ENCODE peak calls at places on chromosomes 2 and 18, in five cellular contexts. M is HFF-Myc, Z is cardiac muscle cell, T is esophagus squamous epithelium, J is H1. V is an unnamed sample.

GRCh38 chr2:50143822-50144575 is 887.9 kb downstream of the NRXN1 start:
- DNase-seq in M (peak; percentile 1), Z (peak; percentile 80), T (no peak), J (no peak), V (peak; percentile 25)

GRCh38 chr2:119126650-119127049 is 31.9 kb downstream of the C1QL2 start:
- DNase-seq in M (no peak), Z (peak; percentile 40), T (no peak), J (peak; percentile 90), V (no peak)

GRCh38 chr2:15732341-15733077 is 140.8 kb downstream of the DDX1 start:
- DNase-seq in M (no peak), Z (no peak), T (no peak), J (no peak), V (no peak)

GRCh38 chr2:73110622-73111299 is 2.0 kb downstream of the RAB11FIP5 start:
- DNase-seq in M (no peak), Z (no peak), T (no peak), J (no peak), V (peak; percentile 48)

GRCh38 chr18:31610841-31611240 is 19.2 kb downstream of the TTR start:
- DNase-seq in M (no peak), Z (peak; percentile 69), T (no peak), J (peak; percentile 57), V (peak; percentile 14)

GRCh38 chr2:23594079-23594494 is 209.1 kb downstream of the KLHL29 start:
- DNase-seq in M (peak; percentile 71), Z (no peak), T (no peak), J (no peak), V (no peak)

GRCh38 chr18:25826823-25827617 is 263.4 kb downstream of the SS18 start:
- DNase-seq in M (peak; percentile 32), Z (no peak), T (no peak), J (no peak), V (no peak)

GRCh38 chr2:196389670-196390069 is 218.3 kb upstream of the STK17B start:
- DNase-seq in M (no peak), Z (no peak), T (no peak), J (no peak), V (no peak)

GRCh38 chr2:145350011-145350410 is 830.1 kb upstream of the ZEB2 start:
- DNase-seq in M (no peak), Z (no peak), T (no peak), J (no peak), V (peak; percentile 67)

GRCh38 chr2:39216495-39217191 is 27.1 kb downstream of the CDKL4 start:
- DNase-seq in M (no peak), Z (no peak), T (no peak), J (no peak), V (no peak)

GRCh38 chr2:193371200-193371599 is 1176.5 kb upstream of the TMEFF2 start:
- DNase-seq in M (no peak), Z (no peak), T (no peak), J (no peak), V (no peak)

GRCh38 chr2:24539258-24539657 is 48.2 kb downstream of the NCOA1 start:
- DNase-seq in M (no peak), Z (no peak), T (no peak), J (no peak), V (no peak)

GRCh38 chr2:39141346-39142011 is 20.6 kb upstream of the SOS1 start:
- DNase-seq in M (no peak), Z (peak; percentile 34), T (no peak), J (no peak), V (peak; percentile 70)

DNA sequence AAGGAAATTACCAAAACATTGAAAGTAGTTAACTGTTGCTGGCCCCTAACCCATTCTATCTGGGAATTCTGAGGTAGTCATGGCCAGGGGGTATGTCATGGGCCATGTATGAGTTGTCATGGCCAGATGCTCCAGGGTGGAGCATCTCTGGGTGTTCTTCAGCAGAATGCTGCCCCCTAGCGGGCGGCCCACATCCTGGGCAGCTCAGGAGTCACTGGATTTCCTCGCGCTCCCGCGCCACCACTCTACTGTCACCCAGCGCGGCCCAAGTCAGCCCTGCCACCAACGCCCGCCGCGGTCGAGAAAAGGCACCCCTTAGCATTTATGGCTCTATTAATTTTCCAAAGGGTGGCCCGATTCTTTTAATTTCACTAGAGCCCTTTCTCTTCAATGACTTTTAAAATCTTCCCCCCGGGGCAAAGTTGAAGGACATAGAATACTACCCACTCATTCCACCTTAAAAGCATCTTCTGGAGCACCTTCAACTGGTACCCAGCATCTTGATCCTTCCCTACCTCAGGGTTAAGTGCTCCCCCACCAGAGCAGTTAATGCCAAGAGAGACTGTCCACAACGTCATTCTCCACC is 41.6 kb downstream of the PKDCC start:
- DNase-seq in M (no peak), Z (peak; percentile 75), T (peak; percentile 12), J (peak; percentile 92), V (peak; percentile 49)
- TF ChIP-seq CTCF in M (peak; percentile 58), Z (peak; percentile 57), T (peak; percentile 72), J (peak; percentile 90), V (peak; percentile 65)

DNA sequence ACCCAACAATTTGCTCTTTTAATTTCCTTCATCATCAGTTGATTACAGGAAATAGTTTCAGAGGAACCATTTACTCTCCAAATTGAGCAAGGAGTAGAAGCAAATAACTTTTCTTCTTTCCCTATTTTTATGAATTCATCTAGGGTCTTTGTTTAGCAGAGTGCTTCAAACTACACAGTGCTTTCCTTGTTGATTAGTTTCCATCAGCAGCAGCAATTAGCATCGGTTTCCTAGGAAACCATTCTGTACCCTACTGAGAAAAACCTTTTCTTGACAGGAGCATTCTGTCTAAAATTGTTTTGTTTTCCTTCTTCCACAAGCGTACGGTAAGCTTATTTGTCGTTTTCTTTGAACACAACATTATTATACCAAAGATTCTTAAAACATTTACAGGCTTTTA is 100.4 kb upstream of the UNC80 start:
- DNase-seq in M (no peak), Z (no peak), T (no peak), J (no peak), V (no peak)
- H3K4me3 ChIP-seq in M (no peak overlapping the region), Z (no peak overlapping the region), T (no peak overlapping the region), J (no peak overlapping the region), V (no peak overlapping the region)

GRCh38 chr18:9546468-9546867 is 67.9 kb downstream of the PPP4R1 start:
- DNase-seq in M (no peak), Z (no peak), T (no peak), J (no peak), V (no peak)

GRCh38 chr18:9547767-9548166 is 66.6 kb downstream of the PPP4R1 start:
- DNase-seq in M (no peak), Z (no peak), T (no peak), J (no peak), V (no peak)

GRCh38 chr18:9552189-9552588 is 62.2 kb downstream of the PPP4R1 start:
- DNase-seq in M (no peak), Z (no peak), T (no peak), J (no peak), V (peak; percentile 43)

GRCh38 chr18:9550413-9550812 is 63.9 kb downstream of the PPP4R1 start:
- DNase-seq in M (no peak), Z (no peak), T (no peak), J (no peak), V (no peak)

GRCh38 chr18:9549405-9549804 is 65.0 kb downstream of the PPP4R1 start:
- DNase-seq in M (no peak), Z (no peak), T (no peak), J (no peak), V (no peak)
- TF ChIP-seq CTCF in M (no peak), Z (no peak), T (no peak), J (no peak), V (no peak)

GRCh38 chr2:86825020-86825727 is 34.5 kb upstream of the CD8A start:
- DNase-seq in M (no peak), Z (no peak), T (no peak), J (no peak), V (no peak)
- H3K4me3 ChIP-seq in M (no peak overlapping the region), Z (no peak overlapping the region), T (no peak overlapping the region), J (no peak overlapping the region), V (no peak overlapping the region)

GRCh38 chr2:172943563-172943962 is 132.1 kb upstream of the MAP3K20 start:
- DNase-seq in M (no peak), Z (no peak), T (no peak), J (no peak), V (no peak)

GRCh38 chr2:172938713-172939375 is 136.8 kb upstream of the MAP3K20 start:
- DNase-seq in M (no peak), Z (no peak), T (no peak), J (no peak), V (peak; percentile 66)

DNA sequence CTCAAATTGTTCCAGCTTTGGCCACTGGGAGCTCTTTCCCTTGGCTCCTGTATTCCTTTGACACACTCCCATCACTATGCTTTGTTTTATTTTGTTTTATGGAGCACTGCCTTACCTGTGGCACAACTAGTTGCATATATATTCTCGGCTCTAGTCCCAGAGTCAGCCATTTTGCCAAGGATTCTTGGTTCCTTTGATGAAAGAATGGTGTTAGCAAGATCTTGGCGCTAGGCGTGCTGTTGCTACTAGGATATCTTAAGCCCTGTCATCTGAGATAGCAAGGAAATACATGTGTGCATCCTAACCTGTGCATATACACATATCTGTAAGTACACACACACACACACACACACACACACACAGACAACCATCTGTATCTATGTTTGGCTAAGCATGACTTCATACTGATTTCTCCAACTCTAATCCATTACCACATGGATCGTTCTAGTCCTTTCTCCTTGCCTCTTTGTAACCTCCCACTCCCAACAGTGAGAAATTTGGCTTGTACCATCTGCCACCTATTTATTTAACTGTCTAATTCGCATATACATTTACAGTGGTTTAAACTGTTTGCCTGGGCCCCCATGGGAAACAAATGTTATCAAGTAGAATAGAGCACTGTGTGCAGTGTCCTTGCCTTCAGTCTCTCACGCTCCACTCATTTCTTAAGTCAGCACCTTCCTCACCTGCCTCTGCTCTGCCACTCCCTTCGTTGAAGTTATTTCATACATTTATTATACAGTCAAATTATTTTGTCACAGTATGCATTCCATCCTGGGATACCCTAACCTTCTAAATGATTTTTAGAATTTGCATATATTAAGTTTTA is 137.5 kb upstream of the MAP3K20 start:
- DNase-seq in M (no peak), Z (no peak), T (no peak), J (no peak), V (no peak)
- TF ChIP-seq CTCF in M (no peak), Z (no peak), T (no peak), J (no peak), V (no peak)

DNA sequence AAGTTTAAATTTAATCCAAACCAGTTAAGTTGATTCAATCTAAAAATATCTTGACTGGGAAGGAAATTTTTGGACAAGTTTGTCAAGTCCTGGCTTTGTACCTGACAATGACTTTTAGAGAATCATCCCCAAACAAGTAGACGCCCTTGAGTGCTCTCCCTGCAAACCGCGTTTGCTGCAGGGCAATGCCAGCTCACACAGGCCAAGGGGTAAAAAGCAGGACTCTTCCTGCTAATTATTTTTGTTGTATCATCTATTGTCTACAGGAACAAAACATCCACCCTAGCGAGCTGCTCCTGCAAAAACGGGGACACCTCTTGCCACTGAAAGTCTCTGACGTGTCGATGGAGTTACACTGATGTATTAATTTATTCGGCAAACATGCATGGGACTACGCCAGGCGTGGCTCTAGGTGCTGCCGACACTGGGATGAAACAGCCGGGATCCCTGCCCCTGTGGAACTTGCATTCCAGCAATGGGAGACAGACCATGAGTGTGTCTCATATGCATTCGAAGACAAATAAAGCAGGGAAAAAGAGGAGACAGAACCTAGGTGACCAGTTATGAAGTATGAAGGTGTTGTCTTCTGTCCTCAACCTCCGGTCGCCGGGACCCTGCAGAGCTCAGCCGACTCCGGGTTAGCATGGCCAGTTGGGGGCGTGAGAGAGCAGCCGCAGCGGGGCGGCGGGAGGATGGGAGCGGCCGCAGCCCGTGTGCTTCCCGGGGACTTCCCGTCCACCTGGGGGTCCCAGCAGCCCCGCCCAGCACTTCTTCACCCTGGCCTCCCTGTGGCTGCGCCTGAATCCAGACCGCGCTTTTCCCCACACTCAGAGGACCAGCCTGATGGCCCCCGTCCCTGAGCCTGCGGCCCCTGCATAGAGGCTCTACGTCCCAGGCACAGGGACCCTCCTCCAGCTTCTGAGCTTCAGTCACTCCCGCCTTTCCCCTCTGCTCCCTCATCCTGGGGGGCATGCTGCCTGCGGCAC is 11.2 kb downstream of the ID2 start:
- DNase-seq in M (no peak), Z (peak; percentile 54), T (no peak), J (peak; percentile 92), V (no peak)
- H3K4me3 ChIP-seq in M (no peak overlapping the region), Z (no peak overlapping the region), T (no peak overlapping the region), J (peak overlapping the region; percentile 3), V (peak overlapping the region; percentile 33)

V was measured in fibroblast of the aortic adventitia.